ENCODE peak calls at places on chromosomes 7 and 10, in five cellular contexts. J is heart right ventricle, W is colonic mucosa, S is psoas muscle, I is AG04450. K is an unnamed sample.

GRCh38 chr7:2699289-2699620 is 11.3 kb downstream of the AMZ1 start:
- DNase-seq in S (no peak), I (no peak), W (no peak), J (no peak), K (no peak)

GRCh38 chr10:88297103-88297502 is 286.0 kb downstream of the RNLS start:
- DNase-seq in I (no peak), S (no peak), W (no peak), J (no peak), K (no peak)

GRCh38 chr10:43863859-43864591 is 215.3 kb upstream of the ZNF32 start:
- DNase-seq in W (peak), J (peak), S (peak), I (peak), K (no peak)

GRCh38 chr10:112244197-112244596 is 39.0 kb upstream of the TECTB start:
- DNase-seq in S (no peak), I (no peak), W (no peak), J (no peak), K (no peak)

GRCh38 chr10:5543628-5544027 is 18.9 kb downstream of the CALML3 start:
- DNase-seq in I (no peak), J (no peak), S (no peak), W (no peak), K (no peak)

GRCh38 chr7:143265017-143265693 is 1.9 kb downstream of the GSTK1 start:
- DNase-seq in S (no peak), J (peak), W (no peak), I (no peak), K (no peak)

GRCh38 chr7:24757799-24758275 is 573 bp upstream of the GSDME start:
- DNase-seq in I (no peak), J (no peak), S (peak), W (no peak), K (no peak)

GRCh38 chr10:119768455-119769094 is 42.7 kb downstream of the INPP5F start:
- DNase-seq in I (no peak), J (no peak), W (no peak), S (no peak), K (no peak)

GRCh38 chr7:149771199-149771636 is 2.2 kb downstream of the ZNF467 start:
- DNase-seq in J (no peak), I (no peak), W (no peak), S (peak), K (peak)

GRCh38 chr7:55054758-55055157 is 35.9 kb downstream of the EGFR start:
- DNase-seq in W (no peak), I (no peak), J (no peak), S (no peak), K (no peak)

GRCh38 chr7:55054252-55054651 is 35.4 kb downstream of the EGFR start:
- DNase-seq in J (no peak), I (no peak), S (no peak), W (no peak), K (no peak)

GRCh38 chr7:55056577-55057480 is 38.0 kb downstream of the EGFR start:
- DNase-seq in J (no peak), W (no peak), I (no peak), S (peak), K (no peak)

GRCh38 chr7:55056068-55056467 is 37.3 kb downstream of the EGFR start:
- DNase-seq in S (no peak), J (no peak), I (no peak), W (no peak), K (no peak)

DNA sequence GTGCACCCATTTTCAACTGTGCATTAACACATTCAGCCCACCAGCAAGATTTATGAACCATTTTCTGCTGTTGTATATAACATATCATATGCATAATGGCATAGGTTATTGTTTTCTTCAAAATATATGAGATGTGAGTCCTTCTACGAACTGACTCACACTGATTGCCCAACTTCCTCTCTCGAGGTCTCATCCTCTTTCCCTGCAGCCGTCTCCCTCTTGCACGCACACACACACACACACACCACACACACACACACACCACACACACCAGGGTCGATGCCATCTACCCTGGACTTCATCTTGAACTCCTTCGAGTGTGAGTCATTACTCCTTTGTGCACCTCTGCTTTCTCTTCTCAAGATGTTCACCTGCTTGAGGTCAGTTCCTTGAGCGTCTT is 36.7 kb downstream of the EGFR start:
- DNase-seq in J (no peak), S (no peak), I (no peak), W (no peak), K (no peak)
- H3K4me3 ChIP-seq in J (no peak), S (no peak), I (no peak), W (no peak), K (no peak)

GRCh38 chr10:79232864-79233263 is 114.4 kb upstream of the PPIF start:
- DNase-seq in J (no peak), I (no peak), S (no peak), W (no peak), K (no peak)

GRCh38 chr10:79237801-79238520 is 109.3 kb upstream of the PPIF start:
- DNase-seq in J (no peak), W (no peak), S (no peak), I (no peak), K (no peak)

GRCh38 chr10:79238606-79239005 is 108.7 kb upstream of the PPIF start:
- DNase-seq in J (no peak), I (no peak), S (no peak), W (no peak), K (no peak)

GRCh38 chr10:79234391-79235318 is 112.6 kb upstream of the PPIF start:
- DNase-seq in J (no peak), W (no peak), I (no peak), S (no peak), K (no peak)

GRCh38 chr10:79235765-79236755 is 111.2 kb upstream of the PPIF start:
- DNase-seq in W (no peak), J (no peak), I (no peak), S (no peak), K (no peak)
- H3K27ac ChIP-seq in W (no peak), J (no peak), I (no peak), S (no peak), K (peak)

DNA sequence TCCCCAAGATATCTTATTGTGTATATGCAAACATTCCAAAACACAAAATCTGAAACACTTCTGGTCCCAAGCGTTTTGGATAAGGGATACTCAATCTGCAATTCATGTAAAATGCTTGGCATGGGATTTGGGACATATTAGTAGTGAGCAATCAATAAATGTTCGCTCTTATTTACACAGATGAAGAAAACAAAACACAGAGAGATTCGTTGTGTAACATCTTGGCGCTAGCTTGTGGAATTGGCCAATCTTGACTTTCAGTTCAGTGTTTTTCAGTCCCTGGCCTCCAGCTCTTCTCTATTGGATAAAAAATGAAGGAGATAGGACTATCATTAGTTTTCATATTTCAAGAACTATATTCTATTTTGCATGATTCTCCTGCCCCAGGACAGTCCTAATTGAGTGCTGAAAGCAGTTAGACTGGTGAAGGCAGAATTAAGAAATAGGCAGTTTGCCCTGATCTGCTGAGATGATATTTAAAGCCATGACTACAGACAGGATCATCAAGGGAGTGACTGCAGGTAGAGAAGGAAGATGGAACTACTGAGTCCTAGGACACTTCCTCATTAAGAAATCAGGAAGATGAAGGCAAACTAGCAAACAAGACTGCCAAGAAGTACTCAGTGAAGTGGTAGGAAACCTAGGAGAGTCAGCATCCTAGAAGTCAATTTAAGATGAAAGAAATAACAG is 1.8 kb downstream of the PNLIPRP3 start:
- DNase-seq in S (no peak), I (no peak), J (no peak), W (no peak), K (no peak)
- H3K4me3 ChIP-seq in S (no peak), I (no peak), J (no peak), W (no peak), K (no peak)

GRCh38 chr10:95539560-95540284 is 21.4 kb downstream of the SORBS1 start:
- DNase-seq in W (no peak), I (no peak), J (no peak), S (no peak), K (no peak)

GRCh38 chr10:95533590-95533989 is 27.6 kb downstream of the SORBS1 start:
- DNase-seq in I (no peak), J (no peak), W (no peak), S (no peak), K (no peak)

GRCh38 chr10:95537543-95537930 is 23.6 kb downstream of the SORBS1 start:
- DNase-seq in I (no peak), W (no peak), S (no peak), J (no peak), K (peak)

GRCh38 chr10:95536017-95536416 is 25.2 kb downstream of the SORBS1 start:
- DNase-seq in J (no peak), W (no peak), S (no peak), I (no peak), K (no peak)

DNA sequence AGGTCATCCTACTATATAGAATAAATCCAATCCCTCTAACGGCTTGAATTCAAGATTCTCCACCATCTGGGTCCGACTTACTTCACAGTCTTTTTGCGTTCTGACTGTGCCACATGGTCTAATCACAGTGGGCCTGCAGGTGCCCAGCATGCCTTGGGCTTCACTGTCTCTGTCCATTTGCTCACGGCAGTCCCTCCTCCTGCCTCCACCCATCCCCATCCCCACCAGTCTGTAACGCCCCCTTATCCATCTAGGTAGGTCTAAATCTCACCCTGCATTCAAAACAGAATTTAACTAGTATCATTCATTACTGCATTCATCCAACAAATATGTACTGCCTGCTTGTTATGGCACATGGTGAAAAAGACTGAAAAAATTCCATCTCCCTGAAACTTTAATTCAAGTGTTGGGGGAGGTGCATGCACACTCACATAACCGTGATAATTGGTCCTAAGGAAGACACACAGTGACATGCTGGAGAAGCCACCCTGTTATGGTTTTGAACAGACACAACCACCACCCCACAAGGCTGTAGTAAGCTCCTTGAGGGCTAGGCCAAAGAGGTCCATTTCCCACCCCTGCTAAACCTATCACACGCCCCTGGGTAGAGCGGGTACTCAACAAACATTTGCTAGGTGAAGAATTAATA is 24.2 kb downstream of the SORBS1 start:
- DNase-seq in J (no peak), S (no peak), I (no peak), W (no peak), K (no peak)
- H3K27ac ChIP-seq in J (no peak), S (peak), I (no peak), W (peak), K (peak)

GRCh38 chr10:128422221-128422620 is 296.0 kb upstream of the MKI67 start:
- DNase-seq in I (no peak), S (no peak), W (no peak), J (no peak), K (peak)
- H3K4me3 ChIP-seq in I (no peak), S (no peak), W (no peak), J (no peak), K (no peak)

GRCh38 chr7:106774768-106775551 is 90.1 kb upstream of the PIK3CG start:
- DNase-seq in I (no peak), S (no peak), J (no peak), W (no peak), K (peak)

GRCh38 chr7:106775552-106775936 is 89.5 kb upstream of the PIK3CG start:
- DNase-seq in S (no peak), W (no peak), J (no peak), I (no peak), K (no peak)

GRCh38 chr7:106776618-106777347 is 88.3 kb upstream of the PIK3CG start:
- DNase-seq in J (no peak), W (no peak), S (no peak), I (no peak), K (no peak)

GRCh38 chr7:106777666-106778299 is 87.3 kb upstream of the PIK3CG start:
- DNase-seq in I (no peak), S (no peak), W (no peak), J (no peak), K (no peak)

DNA sequence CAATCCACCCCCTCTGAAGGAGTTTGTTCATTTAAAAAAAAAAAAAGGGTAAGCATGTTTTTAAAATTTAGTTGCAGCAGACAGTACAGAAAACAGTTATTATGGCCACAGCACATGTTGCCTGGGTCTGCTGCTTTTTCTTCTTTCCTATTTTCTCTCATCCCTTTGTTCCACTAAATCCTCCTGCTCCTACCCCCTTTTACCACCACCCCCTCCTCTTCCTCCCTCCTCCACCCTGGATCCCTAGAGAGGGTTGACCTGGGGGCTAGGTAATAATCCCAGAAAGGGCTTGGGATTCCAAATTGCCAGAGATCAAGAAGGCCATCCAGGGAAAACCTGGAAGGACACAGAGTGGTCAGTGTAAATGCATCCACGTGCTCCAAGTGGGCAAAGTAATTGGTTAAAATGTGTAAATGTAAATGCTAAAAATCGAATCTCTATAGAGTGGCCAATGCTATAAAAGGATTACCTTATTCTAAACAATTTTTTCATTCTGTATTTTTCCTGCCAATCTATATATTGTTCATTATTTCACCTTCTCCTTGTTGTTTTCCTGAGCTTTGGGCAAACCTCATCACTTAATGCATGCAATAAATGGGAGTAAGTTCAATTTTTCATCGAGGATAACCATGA is 89.0 kb upstream of the PIK3CG start:
- DNase-seq in J (no peak), S (no peak), I (no peak), W (no peak), K (no peak)
- H3K27ac ChIP-seq in J (no peak), S (no peak), I (peak), W (no peak), K (no peak)

GRCh38 chr10:13892871-13893270 is 306.1 kb downstream of the PRPF18 start:
- DNase-seq in I (no peak), W (no peak), J (no peak), S (no peak), K (no peak)

GRCh38 chr10:13891542-13892431 is 305.0 kb downstream of the PRPF18 start:
- DNase-seq in J (peak), I (no peak), W (no peak), S (peak), K (no peak)

GRCh38 chr10:13893926-13894325 is 307.2 kb downstream of the PRPF18 start:
- DNase-seq in I (no peak), S (no peak), J (no peak), W (no peak), K (no peak)

GRCh38 chr10:13890617-13891541 is 304.1 kb downstream of the PRPF18 start:
- DNase-seq in I (no peak), S (peak), W (no peak), J (no peak), K (no peak)

GRCh38 chr10:13890233-13890616 is 303.5 kb downstream of the PRPF18 start:
- DNase-seq in W (no peak), S (no peak), J (no peak), I (no peak), K (no peak)
- H3K4me3 ChIP-seq in W (no peak), S (peak), J (peak), I (peak), K (peak)

DNA sequence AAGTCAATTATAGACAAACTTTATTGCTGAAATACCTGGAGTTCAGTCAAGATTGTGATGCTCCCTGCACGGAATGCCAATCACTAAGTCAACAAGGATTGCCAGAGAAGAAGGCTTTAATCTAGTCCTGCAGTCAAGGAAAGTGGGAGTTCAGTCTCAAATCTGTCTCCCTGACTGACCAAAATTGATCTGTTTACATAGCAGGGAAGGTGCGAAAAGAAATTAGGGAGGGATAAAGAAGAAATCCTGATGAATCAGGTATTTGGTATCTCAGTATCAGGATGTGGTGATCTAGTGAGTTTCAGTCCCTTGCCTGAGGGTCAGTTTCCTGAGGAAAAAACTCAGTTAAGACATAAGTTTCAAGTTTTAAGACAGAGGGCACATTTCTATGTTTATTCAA is 2.1 kb upstream of the AKR1D1 start:
- DNase-seq in J (no peak), S (no peak), I (no peak), W (no peak), K (no peak)
- H3K27ac ChIP-seq in J (no peak), S (no peak), I (no peak), W (no peak), K (no peak)

K was measured in lung.